ENCODE peak calls at places on chromosomes 3 and 15, in four cellular contexts. One of them, this sample, is unnamed. For H3K36me3 and H3K4me1, the result is how much of the 10 kb centered on the place peaks cover.

GRCh38 chr15:23564798-23565394 is 578 bp upstream of the MKRN3 start:
- DNase-seq in gastrocnemius medialis: no peak
- DNase-seq in esophagus muscularis mucosa: no peak
- DNase-seq in naive thymus-derived CD4-positive, alpha-beta T cell: no peak
- DNase-seq in this sample: no peak

GRCh38 chr3:64484289-64484992 is 203.4 kb downstream of the ADAMTS9 start:
- DNase-seq in esophagus muscularis mucosa: peak
- DNase-seq in naive thymus-derived CD4-positive, alpha-beta T cell: peak
- DNase-seq in gastrocnemius medialis: peak
- DNase-seq in this sample: peak

GRCh38 chr3:46087871-46088270 is 60.6 kb upstream of the XCR1 start:
- DNase-seq in esophagus muscularis mucosa: peak
- DNase-seq in naive thymus-derived CD4-positive, alpha-beta T cell: no peak
- DNase-seq in gastrocnemius medialis: no peak
- DNase-seq in this sample: peak

GRCh38 chr15:31364301-31365031 is 37.8 kb downstream of the KLF13 start:
- DNase-seq in naive thymus-derived CD4-positive, alpha-beta T cell: no peak
- DNase-seq in esophagus muscularis mucosa: no peak
- DNase-seq in gastrocnemius medialis: peak
- DNase-seq in this sample: no peak

GRCh38 chr3:31291818-31292217 is 240.9 kb upstream of the STT3B start:
- DNase-seq in gastrocnemius medialis: no peak
- DNase-seq in naive thymus-derived CD4-positive, alpha-beta T cell: no peak
- DNase-seq in esophagus muscularis mucosa: no peak
- DNase-seq in this sample: no peak

GRCh38 chr3:51710631-51711351 is 3.9 kb downstream of the GRM2 start:
- DNase-seq in gastrocnemius medialis: peak
- DNase-seq in esophagus muscularis mucosa: no peak
- DNase-seq in naive thymus-derived CD4-positive, alpha-beta T cell: no peak
- DNase-seq in this sample: no peak

GRCh38 chr3:59809750-59810444 is 760.1 kb upstream of the CFAP20DC start:
- DNase-seq in naive thymus-derived CD4-positive, alpha-beta T cell: no peak
- DNase-seq in gastrocnemius medialis: no peak
- DNase-seq in esophagus muscularis mucosa: no peak
- DNase-seq in this sample: no peak

GRCh38 chr3:5226783-5227182 is 39.3 kb downstream of the EDEM1 start:
- DNase-seq in esophagus muscularis mucosa: no peak
- DNase-seq in gastrocnemius medialis: no peak
- DNase-seq in naive thymus-derived CD4-positive, alpha-beta T cell: peak
- DNase-seq in this sample: no peak

GRCh38 chr3:21533047-21533446 is 218.0 kb downstream of the ZNF385D start:
- DNase-seq in naive thymus-derived CD4-positive, alpha-beta T cell: no peak
- DNase-seq in gastrocnemius medialis: no peak
- DNase-seq in esophagus muscularis mucosa: no peak
- DNase-seq in this sample: no peak

GRCh38 chr3:153138267-153139210 is 23.5 kb upstream of the RAP2B start:
- DNase-seq in gastrocnemius medialis: peak
- DNase-seq in esophagus muscularis mucosa: no peak
- DNase-seq in naive thymus-derived CD4-positive, alpha-beta T cell: no peak
- DNase-seq in this sample: peak

GRCh38 chr3:65676592-65676991 is 362.1 kb downstream of the MAGI1 start:
- DNase-seq in esophagus muscularis mucosa: no peak
- DNase-seq in naive thymus-derived CD4-positive, alpha-beta T cell: no peak
- DNase-seq in gastrocnemius medialis: no peak
- DNase-seq in this sample: no peak

GRCh38 chr3:16885948-16886683 is 1.4 kb downstream of the PLCL2 start:
- DNase-seq in gastrocnemius medialis: no peak
- DNase-seq in esophagus muscularis mucosa: no peak
- DNase-seq in naive thymus-derived CD4-positive, alpha-beta T cell: peak
- DNase-seq in this sample: no peak

DNA sequence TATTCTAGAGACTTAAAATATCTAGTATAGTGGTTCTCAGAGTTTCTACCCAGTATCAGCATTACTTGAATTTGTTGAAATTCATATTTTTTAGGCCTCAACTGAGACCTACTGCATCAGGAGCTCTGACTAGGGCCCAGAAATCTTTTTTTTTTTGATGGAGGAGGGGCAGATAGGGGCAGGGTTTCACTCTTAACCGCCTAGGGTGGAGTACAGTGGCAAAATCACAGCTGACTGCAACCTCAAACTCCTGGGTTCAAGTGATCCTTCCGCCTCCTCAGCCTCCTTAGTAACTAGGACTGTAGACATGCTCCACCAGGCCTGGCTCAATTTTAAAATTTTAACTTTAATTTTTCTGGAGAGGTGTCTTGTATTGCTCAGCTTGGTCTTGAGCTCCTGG is 36.6 kb downstream of the CHD2 start:
- DNase-seq in esophagus muscularis mucosa: no peak
- DNase-seq in naive thymus-derived CD4-positive, alpha-beta T cell: no peak
- DNase-seq in gastrocnemius medialis: no peak
- DNase-seq in this sample: no peak
- H3K36me3 ChIP-seq in esophagus muscularis mucosa: half or more
- H3K36me3 ChIP-seq in naive thymus-derived CD4-positive, alpha-beta T cell: under half
- H3K36me3 ChIP-seq in gastrocnemius medialis: half or more
- H3K36me3 ChIP-seq in this sample: under half

DNA sequence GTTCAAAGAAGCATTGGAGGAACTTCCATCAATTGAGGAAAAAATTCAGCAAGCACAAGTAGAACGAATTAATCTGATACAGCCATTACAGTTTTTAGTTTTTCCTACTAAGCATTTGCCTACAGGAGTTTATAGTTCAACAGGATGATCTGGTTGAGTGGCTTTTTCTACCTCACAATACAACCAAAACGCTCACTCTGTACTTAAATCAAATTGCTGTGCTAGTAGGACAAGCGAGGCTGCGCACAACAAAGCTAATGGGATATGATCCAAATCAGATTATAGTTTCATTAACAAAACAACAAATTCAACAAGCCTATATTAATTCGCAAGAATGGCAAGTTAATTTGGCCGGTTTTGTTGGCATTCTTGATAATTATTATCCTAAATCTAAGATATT is 44.2 kb downstream of the ETFA start:
- DNase-seq in naive thymus-derived CD4-positive, alpha-beta T cell: no peak
- DNase-seq in esophagus muscularis mucosa: no peak
- DNase-seq in gastrocnemius medialis: no peak
- DNase-seq in this sample: no peak
- H3K27ac ChIP-seq in naive thymus-derived CD4-positive, alpha-beta T cell: no peak
- H3K27ac ChIP-seq in esophagus muscularis mucosa: no peak
- H3K27ac ChIP-seq in gastrocnemius medialis: no peak
- H3K27ac ChIP-seq in this sample: no peak

GRCh38 chr15:34337557-34338306 is at the start of gene SLC12A6:
- DNase-seq in naive thymus-derived CD4-positive, alpha-beta T cell: peak
- DNase-seq in esophagus muscularis mucosa: peak
- DNase-seq in gastrocnemius medialis: peak
- DNase-seq in this sample: peak

GRCh38 chr15:34336947-34337556 is 529 bp downstream of the SLC12A6 start:
- DNase-seq in esophagus muscularis mucosa: no peak
- DNase-seq in naive thymus-derived CD4-positive, alpha-beta T cell: peak
- DNase-seq in gastrocnemius medialis: no peak
- DNase-seq in this sample: no peak

GRCh38 chr15:34334676-34335075 is 2.9 kb downstream of the SLC12A6 start:
- DNase-seq in esophagus muscularis mucosa: no peak
- DNase-seq in naive thymus-derived CD4-positive, alpha-beta T cell: no peak
- DNase-seq in gastrocnemius medialis: no peak
- DNase-seq in this sample: no peak

GRCh38 chr15:34336333-34336732 is 1.2 kb downstream of the SLC12A6 start:
- DNase-seq in esophagus muscularis mucosa: no peak
- DNase-seq in gastrocnemius medialis: no peak
- DNase-seq in naive thymus-derived CD4-positive, alpha-beta T cell: no peak
- DNase-seq in this sample: no peak

GRCh38 chr15:34335176-34335575 is 2.4 kb downstream of the SLC12A6 start:
- DNase-seq in naive thymus-derived CD4-positive, alpha-beta T cell: no peak
- DNase-seq in esophagus muscularis mucosa: no peak
- DNase-seq in gastrocnemius medialis: no peak
- DNase-seq in this sample: no peak
- H3K4me1 ChIP-seq in naive thymus-derived CD4-positive, alpha-beta T cell: under half
- H3K4me1 ChIP-seq in esophagus muscularis mucosa: under half
- H3K4me1 ChIP-seq in gastrocnemius medialis: under half
- H3K4me1 ChIP-seq in this sample: under half

GRCh38 chr15:65688462-65688861 is 66.7 kb downstream of the SLC24A1 start:
- DNase-seq in esophagus muscularis mucosa: no peak
- DNase-seq in naive thymus-derived CD4-positive, alpha-beta T cell: no peak
- DNase-seq in gastrocnemius medialis: no peak
- DNase-seq in this sample: no peak

GRCh38 chr15:65695073-65695472 is 73.3 kb downstream of the SLC24A1 start:
- DNase-seq in esophagus muscularis mucosa: no peak
- DNase-seq in gastrocnemius medialis: no peak
- DNase-seq in naive thymus-derived CD4-positive, alpha-beta T cell: no peak
- DNase-seq in this sample: no peak

GRCh38 chr15:65690173-65690572 is 68.4 kb downstream of the SLC24A1 start:
- DNase-seq in gastrocnemius medialis: no peak
- DNase-seq in esophagus muscularis mucosa: no peak
- DNase-seq in naive thymus-derived CD4-positive, alpha-beta T cell: no peak
- DNase-seq in this sample: no peak

GRCh38 chr15:65690778-65691177 is 69.0 kb downstream of the SLC24A1 start:
- DNase-seq in naive thymus-derived CD4-positive, alpha-beta T cell: no peak
- DNase-seq in gastrocnemius medialis: no peak
- DNase-seq in esophagus muscularis mucosa: no peak
- DNase-seq in this sample: no peak
- H3K36me3 ChIP-seq in naive thymus-derived CD4-positive, alpha-beta T cell: under half
- H3K36me3 ChIP-seq in gastrocnemius medialis: under half
- H3K36me3 ChIP-seq in esophagus muscularis mucosa: under half
- H3K36me3 ChIP-seq in this sample: half or more

GRCh38 chr15:101522621-101523559 is 33.4 kb upstream of the PCSK6 start:
- DNase-seq in naive thymus-derived CD4-positive, alpha-beta T cell: no peak
- DNase-seq in esophagus muscularis mucosa: peak
- DNase-seq in gastrocnemius medialis: no peak
- DNase-seq in this sample: no peak
- H3K27ac ChIP-seq in naive thymus-derived CD4-positive, alpha-beta T cell: no peak
- H3K27ac ChIP-seq in esophagus muscularis mucosa: no peak
- H3K27ac ChIP-seq in gastrocnemius medialis: no peak
- H3K27ac ChIP-seq in this sample: no peak

GRCh38 chr15:41930867-41931222 is 37.0 kb upstream of the SPTBN5 start:
- DNase-seq in naive thymus-derived CD4-positive, alpha-beta T cell: no peak
- DNase-seq in esophagus muscularis mucosa: no peak
- DNase-seq in gastrocnemius medialis: no peak
- DNase-seq in this sample: no peak

GRCh38 chr15:41930221-41930866 is 36.5 kb upstream of the SPTBN5 start:
- DNase-seq in gastrocnemius medialis: peak
- DNase-seq in naive thymus-derived CD4-positive, alpha-beta T cell: no peak
- DNase-seq in esophagus muscularis mucosa: no peak
- DNase-seq in this sample: peak

GRCh38 chr15:41928100-41928499 is 34.2 kb upstream of the SPTBN5 start:
- DNase-seq in naive thymus-derived CD4-positive, alpha-beta T cell: no peak
- DNase-seq in esophagus muscularis mucosa: no peak
- DNase-seq in gastrocnemius medialis: no peak
- DNase-seq in this sample: no peak

GRCh38 chr15:41927516-41927915 is 33.7 kb upstream of the SPTBN5 start:
- DNase-seq in naive thymus-derived CD4-positive, alpha-beta T cell: no peak
- DNase-seq in gastrocnemius medialis: no peak
- DNase-seq in esophagus muscularis mucosa: no peak
- DNase-seq in this sample: no peak

DNA sequence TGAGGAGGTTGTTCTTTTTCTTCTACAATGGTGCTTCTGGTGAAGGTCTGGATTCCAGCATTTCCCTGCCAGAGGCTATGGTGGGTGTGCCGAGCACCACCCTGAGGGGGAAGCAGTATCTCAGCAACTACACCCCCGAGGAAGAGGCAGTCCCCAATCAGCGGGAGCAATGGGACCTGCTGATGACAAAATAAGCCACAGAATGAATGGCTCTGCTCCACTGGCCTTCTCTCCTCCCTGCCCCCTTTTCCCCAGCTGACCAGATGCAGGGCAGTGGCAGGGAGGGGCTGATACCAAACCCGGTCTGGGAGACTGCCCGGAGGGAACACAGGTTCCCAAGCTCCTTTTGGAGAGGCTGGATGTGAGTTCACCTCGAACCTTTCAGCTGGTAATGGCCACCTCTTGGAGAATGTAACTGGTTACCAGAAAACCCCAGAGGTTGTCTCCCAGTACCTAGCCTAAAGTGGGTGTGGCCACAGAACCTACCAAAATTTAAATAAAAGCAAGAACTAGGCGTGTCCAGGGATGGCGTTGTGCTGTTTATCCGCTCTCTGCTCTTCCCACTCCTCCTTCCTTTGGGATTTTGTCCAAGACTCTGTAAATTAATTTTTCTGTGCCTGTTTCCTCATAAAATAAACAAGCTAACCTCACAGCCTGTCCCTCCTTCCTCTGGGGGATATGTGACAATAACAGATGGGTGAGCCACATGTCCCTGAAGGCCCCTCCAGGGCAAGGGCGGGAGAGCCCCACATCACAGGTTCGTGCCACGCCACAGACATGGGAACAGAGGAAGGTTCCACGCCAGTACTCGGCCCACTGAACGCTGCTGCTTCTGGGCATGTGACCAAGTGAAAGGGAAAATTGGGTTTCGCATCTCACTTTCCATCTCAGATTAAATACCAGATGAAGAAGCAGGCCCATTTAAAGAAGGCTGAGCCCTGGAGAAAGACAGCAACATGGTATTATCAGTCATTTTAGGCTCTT is 35.1 kb upstream of the SPTBN5 start:
- DNase-seq in esophagus muscularis mucosa: no peak
- DNase-seq in naive thymus-derived CD4-positive, alpha-beta T cell: no peak
- DNase-seq in gastrocnemius medialis: peak
- DNase-seq in this sample: no peak
- H3K4me1 ChIP-seq in esophagus muscularis mucosa: half or more
- H3K4me1 ChIP-seq in naive thymus-derived CD4-positive, alpha-beta T cell: under half
- H3K4me1 ChIP-seq in gastrocnemius medialis: under half
- H3K4me1 ChIP-seq in this sample: half or more

GRCh38 chr15:40722354-40722753 is 27.4 kb downstream of the RAD51 start:
- DNase-seq in gastrocnemius medialis: no peak
- DNase-seq in naive thymus-derived CD4-positive, alpha-beta T cell: no peak
- DNase-seq in esophagus muscularis mucosa: no peak
- DNase-seq in this sample: no peak

GRCh38 chr15:40721716-40722115 is 26.7 kb downstream of the RAD51 start:
- DNase-seq in gastrocnemius medialis: no peak
- DNase-seq in naive thymus-derived CD4-positive, alpha-beta T cell: no peak
- DNase-seq in esophagus muscularis mucosa: no peak
- DNase-seq in this sample: no peak

GRCh38 chr15:40723919-40724318 is 28.9 kb downstream of the RAD51 start:
- DNase-seq in naive thymus-derived CD4-positive, alpha-beta T cell: no peak
- DNase-seq in gastrocnemius medialis: no peak
- DNase-seq in esophagus muscularis mucosa: no peak
- DNase-seq in this sample: no peak

GRCh38 chr15:40722934-40723333 is 28.0 kb downstream of the RAD51 start:
- DNase-seq in esophagus muscularis mucosa: no peak
- DNase-seq in gastrocnemius medialis: no peak
- DNase-seq in naive thymus-derived CD4-positive, alpha-beta T cell: no peak
- DNase-seq in this sample: no peak
- H3K36me3 ChIP-seq in esophagus muscularis mucosa: under half
- H3K36me3 ChIP-seq in gastrocnemius medialis: under half
- H3K36me3 ChIP-seq in naive thymus-derived CD4-positive, alpha-beta T cell: under half
- H3K36me3 ChIP-seq in this sample: under half

DNA sequence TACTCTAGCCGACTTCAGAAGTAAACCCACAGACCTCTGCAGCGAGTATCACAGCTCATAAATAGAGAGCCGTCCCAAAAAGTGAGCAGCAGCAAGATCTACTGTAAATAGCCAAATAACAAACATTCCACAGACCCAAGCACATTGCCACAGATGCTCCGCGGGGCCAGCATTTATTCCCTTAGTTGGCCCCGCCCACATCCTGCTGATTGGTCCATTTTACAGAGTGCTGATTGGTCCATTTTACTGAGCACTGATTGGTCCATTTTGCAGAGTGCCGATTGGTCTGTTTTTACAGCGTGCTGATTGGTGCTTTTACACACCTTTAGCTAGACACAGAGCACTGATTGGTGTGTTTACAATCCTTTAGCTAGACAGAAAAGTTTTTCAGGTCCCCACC is 17.3 kb upstream of the GABRB3 start:
- DNase-seq in esophagus muscularis mucosa: no peak
- DNase-seq in naive thymus-derived CD4-positive, alpha-beta T cell: no peak
- DNase-seq in gastrocnemius medialis: no peak
- DNase-seq in this sample: no peak
- H3K27ac ChIP-seq in esophagus muscularis mucosa: no peak
- H3K27ac ChIP-seq in naive thymus-derived CD4-positive, alpha-beta T cell: no peak
- H3K27ac ChIP-seq in gastrocnemius medialis: no peak
- H3K27ac ChIP-seq in this sample: no peak